ENCODE peak calls at places on chromosomes 16 and 17, in seven cellular contexts. One of them, this sample, is unnamed.

GRCh38 chr17:39755550-39756375 is 18.0 kb downstream of the GRB7 start:
- DNase-seq in IMR-90: peak
- DNase-seq in SW 1271: no peak
- DNase-seq in thoracic aorta: no peak
- DNase-seq in T follicular helper cell: peak
- DNase-seq in T-helper 2 cell treated with Interferon-gamma antibody and Interleukin-4, amounts not matched to agents 5 μg/mL and 100 μg/mL, for 36 hours: no peak
- DNase-seq in ascending aorta: no peak
- DNase-seq in this sample: no peak

GRCh38 chr17:30225919-30226553 is 9.5 kb downstream of the SLC6A4 start:
- DNase-seq in IMR-90: no peak
- DNase-seq in SW 1271: no peak
- DNase-seq in T-helper 2 cell treated with Interferon-gamma antibody and Interleukin-4, amounts not matched to agents 5 μg/mL and 100 μg/mL, for 36 hours: no peak
- DNase-seq in thoracic aorta: no peak
- DNase-seq in T follicular helper cell: no peak
- DNase-seq in ascending aorta: no peak
- DNase-seq in this sample: no peak

GRCh38 chr17:1270210-1271019 is at the start of gene BHLHA9:
- DNase-seq in ascending aorta: no peak
- DNase-seq in T follicular helper cell: no peak
- DNase-seq in thoracic aorta: no peak
- DNase-seq in IMR-90: no peak
- DNase-seq in T-helper 2 cell treated with Interferon-gamma antibody and Interleukin-4, amounts not matched to agents 5 μg/mL and 100 μg/mL, for 36 hours: no peak
- DNase-seq in SW 1271: no peak
- DNase-seq in this sample: no peak

GRCh38 chr16:12011565-12011964 is 35.0 kb downstream of the SNX29 start:
- DNase-seq in T follicular helper cell: no peak
- DNase-seq in thoracic aorta: no peak
- DNase-seq in SW 1271: no peak
- DNase-seq in ascending aorta: no peak
- DNase-seq in IMR-90: no peak
- DNase-seq in T-helper 2 cell treated with Interferon-gamma antibody and Interleukin-4, amounts not matched to agents 5 μg/mL and 100 μg/mL, for 36 hours: no peak
- DNase-seq in this sample: no peak

GRCh38 chr16:3716831-3717234 is 491 bp downstream of the TRAP1 start:
- DNase-seq in T follicular helper cell: no peak
- DNase-seq in SW 1271: no peak
- DNase-seq in IMR-90: no peak
- DNase-seq in ascending aorta: no peak
- DNase-seq in T-helper 2 cell treated with Interferon-gamma antibody and Interleukin-4, amounts not matched to agents 5 μg/mL and 100 μg/mL, for 36 hours: peak
- DNase-seq in thoracic aorta: no peak
- DNase-seq in this sample: no peak

GRCh38 chr17:21459536-21459935 is 83.4 kb downstream of the KCNJ12 start:
- DNase-seq in thoracic aorta: no peak
- DNase-seq in T-helper 2 cell treated with Interferon-gamma antibody and Interleukin-4, amounts not matched to agents 5 μg/mL and 100 μg/mL, for 36 hours: no peak
- DNase-seq in T follicular helper cell: no peak
- DNase-seq in IMR-90: no peak
- DNase-seq in SW 1271: no peak
- DNase-seq in ascending aorta: no peak
- DNase-seq in this sample: no peak

GRCh38 chr16:85072947-85073346 is 39.3 kb downstream of the CIBAR2 start:
- DNase-seq in T-helper 2 cell treated with Interferon-gamma antibody and Interleukin-4, amounts not matched to agents 5 μg/mL and 100 μg/mL, for 36 hours: no peak
- DNase-seq in thoracic aorta: no peak
- DNase-seq in SW 1271: no peak
- DNase-seq in ascending aorta: no peak
- DNase-seq in IMR-90: peak
- DNase-seq in T follicular helper cell: no peak
- DNase-seq in this sample: no peak

GRCh38 chr16:13269905-13270528 is 368.6 kb downstream of the SHISA9 start:
- DNase-seq in T-helper 2 cell treated with Interferon-gamma antibody and Interleukin-4, amounts not matched to agents 5 μg/mL and 100 μg/mL, for 36 hours: no peak
- DNase-seq in SW 1271: no peak
- DNase-seq in IMR-90: no peak
- DNase-seq in thoracic aorta: no peak
- DNase-seq in T follicular helper cell: no peak
- DNase-seq in ascending aorta: no peak
- DNase-seq in this sample: no peak

GRCh38 chr17:34865696-34866095 is 95.6 kb downstream of the CCT6B start:
- DNase-seq in IMR-90: no peak
- DNase-seq in ascending aorta: no peak
- DNase-seq in T follicular helper cell: no peak
- DNase-seq in T-helper 2 cell treated with Interferon-gamma antibody and Interleukin-4, amounts not matched to agents 5 μg/mL and 100 μg/mL, for 36 hours: no peak
- DNase-seq in SW 1271: no peak
- DNase-seq in thoracic aorta: no peak
- DNase-seq in this sample: no peak

GRCh38 chr17:69810326-69811035 is 264.5 kb upstream of the KCNJ16 start:
- DNase-seq in SW 1271: no peak
- DNase-seq in T follicular helper cell: no peak
- DNase-seq in thoracic aorta: no peak
- DNase-seq in ascending aorta: no peak
- DNase-seq in IMR-90: no peak
- DNase-seq in T-helper 2 cell treated with Interferon-gamma antibody and Interleukin-4, amounts not matched to agents 5 μg/mL and 100 μg/mL, for 36 hours: no peak
- DNase-seq in this sample: no peak

GRCh38 chr16:2038359-2039285 is 9.0 kb downstream of the NTHL1 start:
- DNase-seq in ascending aorta: no peak
- DNase-seq in IMR-90: no peak
- DNase-seq in T-helper 2 cell treated with Interferon-gamma antibody and Interleukin-4, amounts not matched to agents 5 μg/mL and 100 μg/mL, for 36 hours: no peak
- DNase-seq in T follicular helper cell: no peak
- DNase-seq in SW 1271: no peak
- DNase-seq in thoracic aorta: no peak
- DNase-seq in this sample: no peak

GRCh38 chr17:41800601-41801373 is 11.0 kb downstream of the P3H4 start:
- DNase-seq in IMR-90: no peak
- DNase-seq in ascending aorta: no peak
- DNase-seq in SW 1271: no peak
- DNase-seq in T-helper 2 cell treated with Interferon-gamma antibody and Interleukin-4, amounts not matched to agents 5 μg/mL and 100 μg/mL, for 36 hours: no peak
- DNase-seq in thoracic aorta: no peak
- DNase-seq in T follicular helper cell: no peak
- DNase-seq in this sample: no peak

GRCh38 chr17:8153550-8153956 is 1.3 kb upstream of the PER1 start:
- DNase-seq in T follicular helper cell: no peak
- DNase-seq in ascending aorta: peak
- DNase-seq in T-helper 2 cell treated with Interferon-gamma antibody and Interleukin-4, amounts not matched to agents 5 μg/mL and 100 μg/mL, for 36 hours: peak
- DNase-seq in thoracic aorta: peak
- DNase-seq in IMR-90: peak
- DNase-seq in SW 1271: peak
- DNase-seq in this sample: no peak

GRCh38 chr17:38590988-38591758 is 14.6 kb downstream of the SRCIN1 start:
- DNase-seq in SW 1271: no peak
- DNase-seq in IMR-90: no peak
- DNase-seq in T-helper 2 cell treated with Interferon-gamma antibody and Interleukin-4, amounts not matched to agents 5 μg/mL and 100 μg/mL, for 36 hours: no peak
- DNase-seq in T follicular helper cell: no peak
- DNase-seq in thoracic aorta: no peak
- DNase-seq in ascending aorta: no peak
- DNase-seq in this sample: no peak

GRCh38 chr17:67546578-67547527 is 169.8 kb downstream of the PITPNC1 start:
- DNase-seq in thoracic aorta: no peak
- DNase-seq in T follicular helper cell: no peak
- DNase-seq in SW 1271: no peak
- DNase-seq in ascending aorta: no peak
- DNase-seq in IMR-90: peak
- DNase-seq in T-helper 2 cell treated with Interferon-gamma antibody and Interleukin-4, amounts not matched to agents 5 μg/mL and 100 μg/mL, for 36 hours: no peak
- DNase-seq in this sample: peak

GRCh38 chr16:20181386-20181785 is 107.7 kb upstream of the GPR139 start:
- DNase-seq in thoracic aorta: no peak
- DNase-seq in SW 1271: no peak
- DNase-seq in T follicular helper cell: no peak
- DNase-seq in IMR-90: no peak
- DNase-seq in ascending aorta: no peak
- DNase-seq in T-helper 2 cell treated with Interferon-gamma antibody and Interleukin-4, amounts not matched to agents 5 μg/mL and 100 μg/mL, for 36 hours: no peak
- DNase-seq in this sample: no peak

GRCh38 chr17:39208893-39209292 is 8.8 kb downstream of the RPL19 start:
- DNase-seq in IMR-90: no peak
- DNase-seq in T-helper 2 cell treated with Interferon-gamma antibody and Interleukin-4, amounts not matched to agents 5 μg/mL and 100 μg/mL, for 36 hours: no peak
- DNase-seq in ascending aorta: no peak
- DNase-seq in SW 1271: no peak
- DNase-seq in thoracic aorta: no peak
- DNase-seq in T follicular helper cell: peak
- DNase-seq in this sample: no peak

GRCh38 chr16:77191259-77191969 is 424 bp downstream of the MON1B start:
- DNase-seq in T-helper 2 cell treated with Interferon-gamma antibody and Interleukin-4, amounts not matched to agents 5 μg/mL and 100 μg/mL, for 36 hours: no peak
- DNase-seq in ascending aorta: no peak
- DNase-seq in thoracic aorta: no peak
- DNase-seq in IMR-90: no peak
- DNase-seq in SW 1271: no peak
- DNase-seq in T follicular helper cell: peak
- DNase-seq in this sample: no peak

GRCh38 chr16:87350681-87351319 is 32.8 kb downstream of the FBXO31 start:
- DNase-seq in thoracic aorta: no peak
- DNase-seq in ascending aorta: no peak
- DNase-seq in IMR-90: peak
- DNase-seq in T-helper 2 cell treated with Interferon-gamma antibody and Interleukin-4, amounts not matched to agents 5 μg/mL and 100 μg/mL, for 36 hours: no peak
- DNase-seq in SW 1271: no peak
- DNase-seq in T follicular helper cell: no peak
- DNase-seq in this sample: no peak

GRCh38 chr17:82215972-82216300 is 3.3 kb upstream of the CCDC57 start:
- DNase-seq in T-helper 2 cell treated with Interferon-gamma antibody and Interleukin-4, amounts not matched to agents 5 μg/mL and 100 μg/mL, for 36 hours: no peak
- DNase-seq in IMR-90: no peak
- DNase-seq in thoracic aorta: no peak
- DNase-seq in T follicular helper cell: no peak
- DNase-seq in SW 1271: no peak
- DNase-seq in ascending aorta: no peak
- DNase-seq in this sample: no peak

GRCh38 chr17:77457572-77458201 is 316.9 kb downstream of the SEC14L1 start:
- DNase-seq in ascending aorta: no peak
- DNase-seq in T-helper 2 cell treated with Interferon-gamma antibody and Interleukin-4, amounts not matched to agents 5 μg/mL and 100 μg/mL, for 36 hours: no peak
- DNase-seq in SW 1271: no peak
- DNase-seq in IMR-90: no peak
- DNase-seq in T follicular helper cell: no peak
- DNase-seq in thoracic aorta: no peak
- DNase-seq in this sample: no peak

GRCh38 chr17:7184647-7185046 is 5.5 kb upstream of the ASGR1 start:
- DNase-seq in T follicular helper cell: no peak
- DNase-seq in SW 1271: no peak
- DNase-seq in T-helper 2 cell treated with Interferon-gamma antibody and Interleukin-4, amounts not matched to agents 5 μg/mL and 100 μg/mL, for 36 hours: no peak
- DNase-seq in IMR-90: no peak
- DNase-seq in ascending aorta: no peak
- DNase-seq in thoracic aorta: no peak
- DNase-seq in this sample: no peak

GRCh38 chr17:30594223-30594952 is 117.2 kb downstream of the GOSR1 start:
- DNase-seq in IMR-90: no peak
- DNase-seq in thoracic aorta: no peak
- DNase-seq in T follicular helper cell: no peak
- DNase-seq in T-helper 2 cell treated with Interferon-gamma antibody and Interleukin-4, amounts not matched to agents 5 μg/mL and 100 μg/mL, for 36 hours: no peak
- DNase-seq in SW 1271: no peak
- DNase-seq in ascending aorta: no peak
- DNase-seq in this sample: no peak

GRCh38 chr17:49556183-49556943 is 19.3 kb upstream of the NXPH3 start:
- DNase-seq in thoracic aorta: no peak
- DNase-seq in T follicular helper cell: peak
- DNase-seq in SW 1271: no peak
- DNase-seq in IMR-90: peak
- DNase-seq in ascending aorta: no peak
- DNase-seq in T-helper 2 cell treated with Interferon-gamma antibody and Interleukin-4, amounts not matched to agents 5 μg/mL and 100 μg/mL, for 36 hours: peak
- DNase-seq in this sample: no peak

GRCh38 chr16:79278506-79278905 is 322.0 kb downstream of the MAF start:
- DNase-seq in T-helper 2 cell treated with Interferon-gamma antibody and Interleukin-4, amounts not matched to agents 5 μg/mL and 100 μg/mL, for 36 hours: peak
- DNase-seq in ascending aorta: no peak
- DNase-seq in thoracic aorta: no peak
- DNase-seq in SW 1271: no peak
- DNase-seq in IMR-90: no peak
- DNase-seq in T follicular helper cell: peak
- DNase-seq in this sample: no peak

GRCh38 chr16:56603589-56603988 is 4.8 kb upstream of the MT2A start:
- DNase-seq in T-helper 2 cell treated with Interferon-gamma antibody and Interleukin-4, amounts not matched to agents 5 μg/mL and 100 μg/mL, for 36 hours: no peak
- DNase-seq in thoracic aorta: no peak
- DNase-seq in T follicular helper cell: no peak
- DNase-seq in ascending aorta: no peak
- DNase-seq in IMR-90: peak
- DNase-seq in SW 1271: peak
- DNase-seq in this sample: no peak

GRCh38 chr16:1763521-1764511 is 7.5 kb downstream of the NME3 start:
- DNase-seq in T follicular helper cell: no peak
- DNase-seq in T-helper 2 cell treated with Interferon-gamma antibody and Interleukin-4, amounts not matched to agents 5 μg/mL and 100 μg/mL, for 36 hours: no peak
- DNase-seq in thoracic aorta: no peak
- DNase-seq in ascending aorta: no peak
- DNase-seq in IMR-90: no peak
- DNase-seq in SW 1271: no peak
- DNase-seq in this sample: no peak

GRCh38 chr16:5693426-5693825 is 595.8 kb upstream of the EEF2KMT start:
- DNase-seq in ascending aorta: no peak
- DNase-seq in T follicular helper cell: no peak
- DNase-seq in thoracic aorta: no peak
- DNase-seq in IMR-90: no peak
- DNase-seq in T-helper 2 cell treated with Interferon-gamma antibody and Interleukin-4, amounts not matched to agents 5 μg/mL and 100 μg/mL, for 36 hours: no peak
- DNase-seq in SW 1271: no peak
- DNase-seq in this sample: no peak

GRCh38 chr16:75456971-75457370 is 7.5 kb downstream of the TMEM170A start:
- DNase-seq in IMR-90: no peak
- DNase-seq in ascending aorta: no peak
- DNase-seq in T-helper 2 cell treated with Interferon-gamma antibody and Interleukin-4, amounts not matched to agents 5 μg/mL and 100 μg/mL, for 36 hours: no peak
- DNase-seq in SW 1271: no peak
- DNase-seq in T follicular helper cell: no peak
- DNase-seq in thoracic aorta: no peak
- DNase-seq in this sample: no peak

GRCh38 chr17:40086150-40087044 is 14.0 kb downstream of the NR1D1 start:
- DNase-seq in IMR-90: no peak
- DNase-seq in SW 1271: no peak
- DNase-seq in T-helper 2 cell treated with Interferon-gamma antibody and Interleukin-4, amounts not matched to agents 5 μg/mL and 100 μg/mL, for 36 hours: no peak
- DNase-seq in T follicular helper cell: peak
- DNase-seq in ascending aorta: no peak
- DNase-seq in thoracic aorta: no peak
- DNase-seq in this sample: no peak

GRCh38 chr17:64358261-64358788 is 32.3 kb downstream of the PECAM1 start:
- DNase-seq in T follicular helper cell: no peak
- DNase-seq in SW 1271: no peak
- DNase-seq in thoracic aorta: no peak
- DNase-seq in T-helper 2 cell treated with Interferon-gamma antibody and Interleukin-4, amounts not matched to agents 5 μg/mL and 100 μg/mL, for 36 hours: no peak
- DNase-seq in ascending aorta: no peak
- DNase-seq in IMR-90: no peak
- DNase-seq in this sample: no peak

GRCh38 chr17:7916383-7916677 is 241 bp upstream of the RNF227 start:
- DNase-seq in IMR-90: no peak
- DNase-seq in thoracic aorta: no peak
- DNase-seq in SW 1271: no peak
- DNase-seq in ascending aorta: no peak
- DNase-seq in T-helper 2 cell treated with Interferon-gamma antibody and Interleukin-4, amounts not matched to agents 5 μg/mL and 100 μg/mL, for 36 hours: no peak
- DNase-seq in T follicular helper cell: no peak
- DNase-seq in this sample: no peak

GRCh38 chr17:30300803-30301202 is 9.1 kb upstream of the BLMH start:
- DNase-seq in IMR-90: no peak
- DNase-seq in T follicular helper cell: no peak
- DNase-seq in T-helper 2 cell treated with Interferon-gamma antibody and Interleukin-4, amounts not matched to agents 5 μg/mL and 100 μg/mL, for 36 hours: no peak
- DNase-seq in ascending aorta: no peak
- DNase-seq in thoracic aorta: no peak
- DNase-seq in SW 1271: no peak
- DNase-seq in this sample: no peak

GRCh38 chr17:83128306-83129240 is 49.2 kb downstream of the METRNL start:
- DNase-seq in T-helper 2 cell treated with Interferon-gamma antibody and Interleukin-4, amounts not matched to agents 5 μg/mL and 100 μg/mL, for 36 hours: no peak
- DNase-seq in ascending aorta: no peak
- DNase-seq in T follicular helper cell: no peak
- DNase-seq in thoracic aorta: no peak
- DNase-seq in IMR-90: no peak
- DNase-seq in SW 1271: no peak
- DNase-seq in this sample: no peak

GRCh38 chr16:1416521-1416941 is 2.0 kb upstream of the UNKL start:
- DNase-seq in T-helper 2 cell treated with Interferon-gamma antibody and Interleukin-4, amounts not matched to agents 5 μg/mL and 100 μg/mL, for 36 hours: no peak
- DNase-seq in IMR-90: no peak
- DNase-seq in SW 1271: no peak
- DNase-seq in T follicular helper cell: no peak
- DNase-seq in thoracic aorta: no peak
- DNase-seq in ascending aorta: no peak
- DNase-seq in this sample: no peak

GRCh38 chr16:67006930-67007658 is 18.7 kb downstream of the CES4A start:
- DNase-seq in SW 1271: no peak
- DNase-seq in ascending aorta: no peak
- DNase-seq in IMR-90: peak
- DNase-seq in T-helper 2 cell treated with Interferon-gamma antibody and Interleukin-4, amounts not matched to agents 5 μg/mL and 100 μg/mL, for 36 hours: no peak
- DNase-seq in T follicular helper cell: no peak
- DNase-seq in thoracic aorta: no peak
- DNase-seq in this sample: no peak